ENCODE peak calls at places on chromosomes 16 and 17, in five cellular contexts. E is osteoblast; L is GM06990; G is NCI-H1105; X is activated CD4-positive, alpha-beta T cell treated with anti-CD3 and anti-CD28 coated beads for 1 hour. F is an unnamed sample.

GRCh38 chr17:82772026-82772425 is 20.2 kb downstream of the TBCD start:
- DNase-seq in X (no peak), L (no peak), E (peak), G (no peak), F (no peak)

GRCh38 chr16:85752511-85753420 is 1.9 kb upstream of the C16orf74 start:
- DNase-seq in X (no peak), L (peak), E (peak), G (no peak), F (no peak)

GRCh38 chr16:30669026-30670000 is 11.1 kb downstream of the FBRS start:
- DNase-seq in E (peak), G (no peak), L (no peak), X (no peak), F (no peak)

GRCh38 chr17:42642377-42642776 is 16.7 kb upstream of the TUBG2 start:
- DNase-seq in L (no peak), X (no peak), E (peak), G (peak), F (no peak)

GRCh38 chr17:45293413-45294211 is 23.2 kb downstream of the MAP3K14 start:
- DNase-seq in E (peak), L (no peak), X (no peak), G (no peak), F (no peak)

GRCh38 chr16:83363521-83363920 is 444.3 kb upstream of the HSBP1 start:
- DNase-seq in G (no peak), X (no peak), L (no peak), E (peak), F (no peak)

GRCh38 chr17:72588961-72589360 is 468.1 kb downstream of the SOX9 start:
- DNase-seq in L (no peak), E (peak), X (no peak), G (peak), F (peak)

GRCh38 chr16:23389201-23389600 is 63.8 kb downstream of the COG7 start:
- DNase-seq in E (no peak), L (no peak), G (no peak), X (no peak), F (no peak)

GRCh38 chr17:64449545-64449944 is 630 bp downstream of the MILR1 start:
- DNase-seq in G (no peak), L (no peak), E (peak), X (no peak), F (no peak)

GRCh38 chr16:67393111-67393789 is at the start of gene TPPP3:
- DNase-seq in L (no peak), X (no peak), E (peak), G (no peak), F (no peak)

GRCh38 chr17:26792486-26792885 is 501.4 kb upstream of the WSB1 start:
- DNase-seq in X (no peak), L (no peak), G (no peak), E (no peak), F (no peak)

GRCh38 chr17:2158011-2158410 is 103.1 kb downstream of the HIC1 start:
- DNase-seq in L (no peak), X (no peak), E (peak), G (no peak), F (no peak)

GRCh38 chr17:47219621-47220475 is 10.7 kb downstream of the MYL4 start:
- DNase-seq in E (no peak), G (no peak), L (no peak), X (no peak), F (no peak)

GRCh38 chr16:28473714-28474265 is 1.7 kb upstream of the NPIPB7 start:
- DNase-seq in E (no peak), X (no peak), G (no peak), L (no peak), F (no peak)

GRCh38 chr16:68091604-68092261 is 6.6 kb downstream of the NFATC3 start:
- DNase-seq in G (peak), X (no peak), L (no peak), E (peak), F (peak)

GRCh38 chr16:54930034-54930938 is at the start of gene IRX5:
- DNase-seq in E (peak), X (no peak), L (peak), G (peak), F (peak)

GRCh38 chr17:80970044-80970761 is 21.4 kb upstream of the CHMP6 start:
- DNase-seq in E (peak), G (no peak), X (no peak), L (peak), F (peak)

GRCh38 chr16:24511801-24512200 is 27.6 kb upstream of the RBBP6 start:
- DNase-seq in E (no peak), L (no peak), G (no peak), X (no peak), F (no peak)

GRCh38 chr16:74748710-74749073 is 25.9 kb downstream of the FA2H start:
- DNase-seq in L (no peak), G (no peak), E (no peak), X (no peak), F (no peak)

GRCh38 chr17:79559111-79559887 is 51.6 kb downstream of the RBFOX3 start:
- DNase-seq in G (no peak), E (no peak), X (no peak), L (no peak), F (no peak)

GRCh38 chr17:73643846-73644144 is 450 bp downstream of the SDK2 start:
- DNase-seq in L (no peak), X (no peak), E (no peak), G (no peak), F (no peak)

GRCh38 chr17:28405632-28406477 is at the start of gene SLC46A1:
- DNase-seq in L (peak), E (peak), X (no peak), G (peak), F (no peak)

GRCh38 chr17:7184091-7184488 is 4.9 kb upstream of the ASGR1 start:
- DNase-seq in E (no peak), G (no peak), X (no peak), L (no peak), F (no peak)

GRCh38 chr17:48567209-48567608 is 10.9 kb downstream of the HOXB4 start:
- DNase-seq in G (no peak), E (no peak), X (no peak), L (no peak), F (no peak)

GRCh38 chr16:79386299-79386698 is 214.2 kb downstream of the MAF start:
- DNase-seq in X (no peak), G (no peak), E (no peak), L (no peak), F (no peak)

GRCh38 chr17:50979524-50979927 is 113.4 kb upstream of the TOB1 start:
- DNase-seq in X (no peak), L (no peak), G (no peak), E (no peak), F (no peak)

GRCh38 chr16:63067141-63067540 is 1030.9 kb upstream of the CDH8 start:
- DNase-seq in L (no peak), G (no peak), X (no peak), E (no peak), F (no peak)

GRCh38 chr16:66952430-66953139 is 8.5 kb upstream of the CES3 start:
- DNase-seq in E (peak), L (no peak), X (no peak), G (no peak), F (no peak)

GRCh38 chr16:56615353-56615752 is 7.0 kb downstream of the MT2A start:
- DNase-seq in X (no peak), G (no peak), E (no peak), L (no peak), F (no peak)

GRCh38 chr16:84056933-84057332 is 14.3 kb upstream of the SLC38A8 start:
- DNase-seq in G (no peak), X (no peak), L (no peak), E (no peak), F (no peak)

GRCh38 chr16:19705131-19705501 is 12.9 kb downstream of the KNOP1 start:
- DNase-seq in X (no peak), G (no peak), L (no peak), E (no peak), F (no peak)

GRCh38 chr17:61007980-61008379 is 330.3 kb downstream of the BCAS3 start:
- DNase-seq in G (no peak), L (no peak), X (no peak), E (no peak), F (no peak)

GRCh38 chr17:17140590-17140980 is 65.5 kb downstream of the PLD6 start:
- DNase-seq in X (no peak), L (no peak), E (peak), G (no peak), F (no peak)

GRCh38 chr17:48077555-48077954 is 23.7 kb downstream of the CBX1 start:
- DNase-seq in G (no peak), E (no peak), L (no peak), X (no peak), F (no peak)

GRCh38 chr17:77458202-77459017 is 317.6 kb downstream of the SEC14L1 start:
- DNase-seq in X (no peak), G (no peak), E (peak), L (no peak), F (no peak)